ENCODE peak calls at places on chromosome 6, in ten cellular contexts. Q is dermis blood vessel endothelial cell, C is ovary, D is amniotic stem cell, N is cardiac muscle cell, J is activated T-cell treated with anti-CD3 and anti-CD28 coated beads for 4 hours, E is globus pallidus, A is NCI-H748 treated with DMSO at 0.1 percent for 48 hours, T is EL, U is neural crest cell. M is an unnamed sample.

GRCh38 chr6:94041930-94042724 is 622.8 kb upstream of the EPHA7 start:
- DNase-seq in Q (no peak), C (no peak), D (no peak), N (no peak), J (no peak), E (no peak), A (no peak), T (no peak), U (no peak), M (no peak)

GRCh38 chr6:53484409-53485280 is 60.3 kb downstream of the GCLC start:
- DNase-seq in Q (peak), C (peak), D (no peak), N (peak), J (peak), E (peak), A (peak), T (peak), U (peak), M (peak)

GRCh38 chr6:15036690-15037245 is 209.1 kb upstream of the JARID2 start:
- DNase-seq in Q (no peak), C (no peak), D (no peak), N (no peak), J (no peak), E (peak), A (peak), T (no peak), U (no peak), M (peak)

GRCh38 chr6:107811591-107812218 is 12.4 kb downstream of the SCML4 start:
- DNase-seq in Q (peak), C (no peak), D (no peak), N (peak), J (no peak), E (peak), A (no peak), T (peak), U (no peak), M (no peak)

GRCh38 chr6:156163311-156163710 is 613.9 kb upstream of the ARID1B start:
- DNase-seq in Q (peak), C (no peak), D (no peak), N (no peak), J (no peak), E (no peak), A (no peak), T (no peak), U (no peak), M (no peak)

GRCh38 chr6:156890627-156891300 is 113.6 kb downstream of the ARID1B start:
- DNase-seq in Q (no peak), C (no peak), D (no peak), N (no peak), J (no peak), E (no peak), A (no peak), T (no peak), U (no peak), M (no peak)

GRCh38 chr6:21164768-21165326 is 428.7 kb upstream of the SOX4 start:
- DNase-seq in Q (peak), C (no peak), D (no peak), N (no peak), J (no peak), E (no peak), A (no peak), T (peak), U (no peak), M (no peak)

GRCh38 chr6:14440215-14440890 is 322.8 kb downstream of the CD83 start:
- DNase-seq in Q (no peak), C (no peak), D (no peak), N (no peak), J (no peak), E (no peak), A (no peak), T (no peak), U (no peak), M (no peak)

GRCh38 chr6:136614994-136615393 is 64.8 kb upstream of the MAP7 start:
- DNase-seq in Q (no peak), C (no peak), D (no peak), N (no peak), J (no peak), E (no peak), A (no peak), T (no peak), U (no peak), M (no peak)

GRCh38 chr6:154763650-154764049 is 30.4 kb downstream of the SCAF8 start:
- DNase-seq in Q (no peak), C (no peak), D (no peak), N (peak), J (no peak), E (no peak), A (no peak), T (no peak), U (no peak), M (no peak)

GRCh38 chr6:36788768-36789167 is 50.5 kb downstream of the CPNE5 start:
- DNase-seq in Q (peak), C (no peak), D (no peak), N (peak), J (peak), E (no peak), A (no peak), T (no peak), U (no peak), M (no peak)

GRCh38 chr6:128696651-128697391 is 176.4 kb upstream of the PTPRK start:
- DNase-seq in Q (peak), C (no peak), D (no peak), N (peak), J (no peak), E (no peak), A (no peak), T (peak), U (no peak), M (no peak)

GRCh38 chr6:138569970-138570715 is 70.8 kb upstream of the NHSL1 start:
- DNase-seq in Q (no peak), C (no peak), D (no peak), N (no peak), J (no peak), E (no peak), A (no peak), T (no peak), U (no peak), M (peak)

GRCh38 chr6:159582736-159583135 is 110.3 kb downstream of the SOD2 start:
- DNase-seq in Q (no peak), C (no peak), D (no peak), N (no peak), J (no peak), E (no peak), A (no peak), T (no peak), U (no peak), M (peak)

GRCh38 chr6:26576929-26577719 is 19.6 kb upstream of the ABT1 start:
- DNase-seq in Q (peak), C (no peak), D (peak), N (peak), J (peak), E (peak), A (no peak), T (peak), U (peak), M (peak)

GRCh38 chr6:41779336-41779735 is 364 bp downstream of the FRS3 start:
- DNase-seq in Q (peak), C (no peak), D (no peak), N (no peak), J (no peak), E (no peak), A (no peak), T (peak), U (peak), M (peak)

GRCh38 chr6:70130865-70131264 is 172.0 kb downstream of the COL9A1 start:
- DNase-seq in Q (no peak), C (no peak), D (no peak), N (no peak), J (no peak), E (no peak), A (no peak), T (no peak), U (no peak), M (no peak)

GRCh38 chr6:144559865-144560603 is 274.9 kb downstream of the UTRN start:
- DNase-seq in Q (peak), C (no peak), D (peak), N (peak), J (no peak), E (no peak), A (no peak), T (peak), U (no peak), M (no peak)

GRCh38 chr6:50187212-50188055 is 137.7 kb upstream of the DEFB112 start:
- DNase-seq in Q (no peak), C (no peak), D (no peak), N (no peak), J (no peak), E (no peak), A (no peak), T (no peak), U (no peak), M (peak)

GRCh38 chr6:98828991-98829411 is 5.4 kb upstream of the POU3F2 start:
- DNase-seq in Q (no peak), C (no peak), D (no peak), N (no peak), J (no peak), E (peak), A (peak), T (no peak), U (no peak), M (peak)

GRCh38 chr6:127468936-127469335 is 9.7 kb upstream of the KIAA0408 start:
- DNase-seq in Q (no peak), C (no peak), D (no peak), N (no peak), J (no peak), E (no peak), A (no peak), T (no peak), U (no peak), M (no peak)

GRCh38 chr6:107965746-107966145 is 7.7 kb upstream of the SEC63 start:
- DNase-seq in Q (no peak), C (no peak), D (no peak), N (peak), J (no peak), E (no peak), A (no peak), T (peak), U (no peak), M (no peak)

GRCh38 chr6:134774244-134774643 is 175.7 kb downstream of the ALDH8A1 start:
- DNase-seq in Q (peak), C (no peak), D (peak), N (peak), J (no peak), E (no peak), A (no peak), T (peak), U (no peak), M (no peak)